ENCODE peak calls at places on chromosomes 12 and 14, in six cellular contexts. Y is stimulated activated naive CD4-positive, alpha-beta T cell; F is right lobe of liver; H is kidney tubule cell; U is body of pancreas; Q is M059J. C is an unnamed sample.

GRCh38 chr14:23121401-23121800 is 2.3 kb upstream of the CEBPE start:
- DNase-seq in Q (peak), H (peak), Y (no peak), F (no peak), U (peak), C (no peak)

GRCh38 chr12:6047249-6048227 is 76.9 kb downstream of the VWF start:
- DNase-seq in F (no peak), Y (no peak), Q (peak), U (no peak), H (no peak), C (no peak)

GRCh38 chr14:91315844-91316267 is 71.4 kb upstream of the GPR68 start:
- DNase-seq in H (peak), U (no peak), F (no peak), Y (peak), Q (peak), C (peak)

GRCh38 chr14:99413172-99413571 is 67.5 kb downstream of the SETD3 start:
- DNase-seq in Q (no peak), U (no peak), Y (no peak), F (no peak), H (no peak), C (no peak)

GRCh38 chr14:23562822-23563472 is 4.6 kb downstream of the AP1G2 start:
- DNase-seq in F (no peak), U (peak), H (peak), Q (peak), Y (peak), C (peak)

GRCh38 chr12:132492951-132493350 is 3.0 kb downstream of the FBRSL1 start:
- DNase-seq in Y (no peak), H (peak), Q (no peak), F (no peak), U (no peak), C (peak)

GRCh38 chr14:38210168-38210567 is 2.5 kb downstream of the SSTR1 start:
- DNase-seq in U (peak), Y (no peak), H (peak), Q (no peak), F (peak), C (peak)

GRCh38 chr12:42447371-42447786 is 121.4 kb downstream of the PPHLN1 start:
- DNase-seq in H (no peak), Q (no peak), F (no peak), Y (no peak), U (no peak), C (no peak)

GRCh38 chr12:14272954-14273910 is 92.2 kb upstream of the ATF7IP start:
- DNase-seq in H (no peak), Y (no peak), Q (no peak), F (no peak), U (peak), C (no peak)

GRCh38 chr12:89951050-89951693 is 242.5 kb upstream of the ATP2B1 start:
- DNase-seq in Q (peak), F (no peak), Y (no peak), H (peak), U (no peak), C (peak)

GRCh38 chr14:87160964-87161363 is 832.0 kb downstream of the GALC start:
- DNase-seq in Y (no peak), F (no peak), H (no peak), Q (no peak), U (no peak), C (no peak)

GRCh38 chr12:122076743-122077495 is 1.6 kb upstream of the MLXIP start:
- DNase-seq in F (no peak), Q (no peak), Y (no peak), U (peak), H (no peak), C (peak)

GRCh38 chr12:44532940-44533339 is 343.2 kb downstream of the NELL2 start:
- DNase-seq in F (no peak), Q (no peak), H (no peak), Y (no peak), U (no peak), C (no peak)

GRCh38 chr12:5889381-5890047 is 55.5 kb downstream of the ANO2 start:
- DNase-seq in F (no peak), Q (no peak), Y (no peak), U (no peak), H (peak), C (no peak)

GRCh38 chr14:101410126-101410525 is 151.2 kb upstream of the DIO3 start:
- DNase-seq in Q (no peak), Y (no peak), U (no peak), H (no peak), F (no peak), C (no peak)

GRCh38 chr14:23321572-23322547 is 603 bp downstream of the PABPN1 start:
- DNase-seq in U (peak), F (peak), Q (peak), H (peak), Y (peak), C (peak)

GRCh38 chr12:95820096-95820703 is 29.6 kb upstream of the NTN4 start:
- DNase-seq in Y (no peak), Q (peak), F (no peak), U (peak), H (peak), C (peak)

GRCh38 chr12:95848575-95849388 is 10.0 kb upstream of the SNRPF start:
- DNase-seq in Q (peak), F (no peak), H (peak), U (peak), Y (no peak), C (peak)

GRCh38 chr12:70736775-70737174 is 99.5 kb upstream of the PTPRB start:
- DNase-seq in H (no peak), F (no peak), U (no peak), Y (no peak), Q (no peak), C (peak)

GRCh38 chr12:70719672-70720420 is 82.6 kb upstream of the PTPRB start:
- DNase-seq in F (no peak), Q (peak), H (peak), Y (no peak), U (no peak), C (peak)

GRCh38 chr14:80344208-80344607 is 132.9 kb upstream of the DIO2 start:
- DNase-seq in F (no peak), U (no peak), H (no peak), Q (no peak), Y (no peak), C (no peak)

GRCh38 chr14:52338282-52338681 is 24.2 kb downstream of the PTGER2 start:
- DNase-seq in Y (no peak), F (no peak), U (no peak), Q (peak), H (peak), C (no peak)

GRCh38 chr14:78902010-78902623 is 731.9 kb downstream of the NRXN3 start:
- DNase-seq in F (no peak), H (peak), Q (peak), Y (no peak), U (peak), C (peak)

GRCh38 chr12:94207467-94208432 is 59.4 kb downstream of the PLXNC1 start:
- DNase-seq in H (no peak), F (no peak), Q (no peak), Y (no peak), U (no peak), C (peak)

GRCh38 chr14:50225067-50225973 is 6.1 kb downstream of the SOS2 start:
- DNase-seq in U (peak), Y (no peak), F (no peak), Q (peak), H (peak), C (peak)

GRCh38 chr12:59115526-59115925 is 195.2 kb upstream of the LRIG3 start:
- DNase-seq in U (no peak), F (no peak), H (no peak), Q (peak), Y (no peak), C (no peak)

C was measured in small intestine.